ENCODE peak calls at places on chromosomes 2 and 18, in eight cellular contexts. L, W, S, H, T, M, F and U are unnamed samples.

GRCh38 chr2:165627463-165627862 is 158.0 kb downstream of the CSRNP3 start:
- DNase-seq in T (peak), H (no peak), L (no peak), W (no peak), M (no peak), S (peak), F (peak), U (no peak)

GRCh38 chr2:234290671-234291070 is 206.2 kb downstream of the ARL4C start:
- DNase-seq in L (peak), T (peak), M (no peak), H (no peak), W (no peak), S (no peak), F (no peak), U (no peak)

GRCh38 chr2:37343537-37344434 is 644 bp upstream of the QPCT start:
- DNase-seq in W (no peak), F (no peak), M (peak), S (peak), T (peak), H (no peak), L (no peak), U (peak)

GRCh38 chr2:145022671-145023330 is 502.9 kb upstream of the ZEB2 start:
- DNase-seq in L (no peak), H (no peak), F (peak), T (peak), W (no peak), S (no peak), M (no peak), U (no peak)

GRCh38 chr2:160299540-160299939 is 99.5 kb upstream of the ITGB6 start:
- DNase-seq in M (no peak), H (no peak), T (no peak), F (no peak), S (no peak), L (no peak), W (no peak), U (no peak)

GRCh38 chr18:79400091-79400590 is 4.4 kb downstream of the NFATC1 start:
- DNase-seq in T (no peak), S (no peak), H (no peak), M (peak), W (no peak), F (no peak), L (peak), U (no peak)

GRCh38 chr18:48161201-48161910 is 230.9 kb upstream of the SMAD2 start:
- DNase-seq in S (peak), F (no peak), H (peak), L (peak), T (peak), M (peak), W (peak), U (peak)

GRCh38 chr2:57450170-57450569 is 596.4 kb upstream of the VRK2 start:
- DNase-seq in F (no peak), H (no peak), S (no peak), L (no peak), M (no peak), T (no peak), W (no peak), U (no peak)

GRCh38 chr2:174300114-174300513 is 34.6 kb upstream of the SP9 start:
- DNase-seq in T (peak), H (no peak), L (no peak), F (no peak), S (no peak), M (no peak), W (no peak), U (no peak)

GRCh38 chr18:5979971-5980457 is 84.7 kb upstream of the TMEM200C start:
- DNase-seq in H (no peak), W (no peak), T (no peak), S (no peak), M (no peak), L (no peak), F (no peak), U (no peak)

GRCh38 chr2:160906878-160907277 is 253.3 kb upstream of the TANK start:
- DNase-seq in T (peak), W (no peak), F (no peak), L (no peak), H (no peak), S (peak), M (no peak), U (no peak)

GRCh38 chr2:241987726-241988125 is 118.2 kb downstream of the RTP5 start:
- DNase-seq in M (no peak), T (no peak), L (no peak), F (no peak), H (no peak), S (no peak), W (no peak), U (no peak)